ENCODE peak calls at places on chromosomes 12 and 14, in five cellular contexts. J is cardiac muscle cell, L is hepatocyte, G is cardiac fibroblast, P is Peyer's patch. F is an unnamed sample.

GRCh38 chr14:92173668-92174067 is 51.9 kb downstream of the CPSF2 start:
- DNase-seq in J (no peak), L (no peak), G (no peak), P (no peak), F (no peak)

GRCh38 chr12:4813741-4814140 is 93.5 kb downstream of the GALNT8 start:
- DNase-seq in J (no peak), L (no peak), G (no peak), P (no peak), F (no peak)

GRCh38 chr14:98144964-98145363 is 1127.0 kb downstream of the BCL11B start:
- DNase-seq in J (no peak), L (peak; percentile 28), G (no peak), P (no peak), F (no peak)

GRCh38 chr14:74620497-74620921 is 8.5 kb upstream of the LTBP2 start:
- DNase-seq in J (peak; percentile 79), L (no peak), G (peak; percentile 67), P (no peak), F (peak; percentile 97)

GRCh38 chr14:28681681-28682080 is 84.9 kb upstream of the FOXG1 start:
- DNase-seq in J (no peak), L (no peak), G (no peak), P (no peak), F (no peak)

GRCh38 chr14:70188608-70189540 is at the start of gene SLC8A3:
- DNase-seq in J (peak; percentile 37), L (peak; percentile 55), G (peak; percentile 32), P (peak; percentile 52), F (peak; percentile 35)

GRCh38 chr14:23068792-23069412 is 11.6 kb upstream of the CDH24 start:
- DNase-seq in J (peak; percentile 95), L (peak; percentile 94), G (peak; percentile 95), P (peak; percentile 73), F (peak; percentile 97)

GRCh38 chr14:90495357-90496276 is 98.8 kb downstream of the CALM1 start:
- DNase-seq in J (peak; percentile 82), L (peak; percentile 90), G (peak; percentile 74), P (no peak), F (peak; percentile 52)

GRCh38 chr12:13044859-13045384 is 741 bp downstream of the FAM234B start:
- DNase-seq in J (peak; percentile 29), L (no peak), G (peak; percentile 32), P (no peak), F (peak; percentile 47)

GRCh38 chr12:105920161-105920684 is 218.5 kb downstream of the NUAK1 start:
- DNase-seq in J (peak; percentile 56), L (peak; percentile 13), G (peak; percentile 70), P (no peak), F (peak; percentile 61)

GRCh38 chr14:83260751-83261150 is 1727.1 kb upstream of the SEL1L start:
- DNase-seq in J (no peak), L (no peak), G (no peak), P (no peak), F (no peak)

GRCh38 chr14:52919971-52920370 is 30.9 kb downstream of the FERMT2 start:
- DNase-seq in J (peak; percentile 57), L (no peak), G (peak; percentile 36), P (no peak), F (peak; percentile 51)

GRCh38 chr12:111068281-111068680 is 147.9 kb upstream of the MYL2 start:
- DNase-seq in J (no peak), L (no peak), G (no peak), P (no peak), F (no peak)

GRCh38 chr12:46354799-46355194 is 17.8 kb downstream of the SLC38A2 start:
- DNase-seq in J (no peak), L (no peak), G (no peak), P (no peak), F (no peak)

GRCh38 chr14:104364830-104365229 is 214.7 kb upstream of the C14orf180 start:
- DNase-seq in J (no peak), L (no peak), G (no peak), P (no peak), F (no peak)

GRCh38 chr14:68143341-68143807 is 323.8 kb downstream of the RAD51B start:
- DNase-seq in J (peak; percentile 96), L (peak; percentile 27), G (peak; percentile 98), P (peak; percentile 62), F (peak; percentile 48)

GRCh38 chr14:101972126-101972785 is 7.9 kb downstream of the DYNC1H1 start:
- DNase-seq in J (peak; percentile 99), L (peak; percentile 93), G (peak; percentile 98), P (peak; percentile 69), F (peak; percentile 99)

GRCh38 chr12:13255792-13256704 is 59.5 kb downstream of the EMP1 start:
- DNase-seq in J (peak; percentile 98), L (peak; percentile 95), G (peak; percentile 97), P (peak; percentile 96), F (peak; percentile 96)

GRCh38 chr14:50816419-50817047 is 14.4 kb downstream of the NIN start:
- DNase-seq in J (peak; percentile 61), L (no peak), G (peak; percentile 50), P (no peak), F (peak; percentile 73)

GRCh38 chr12:125773033-125773432 is 707.8 kb downstream of the AACS start:
- DNase-seq in J (no peak), L (peak; percentile 14), G (no peak), P (no peak), F (no peak)

GRCh38 chr12:62601765-62602444 is 135.3 kb downstream of the MON2 start:
- DNase-seq in J (no peak), L (no peak), G (no peak), P (no peak), F (no peak)

GRCh38 chr12:32106153-32106516 is 512 bp upstream of the BICD1 start:
- DNase-seq in J (no peak), L (no peak), G (no peak), P (no peak), F (no peak)

GRCh38 chr14:60092516-60092915 is 793 bp downstream of the PCNX4 start:
- DNase-seq in J (peak; percentile 49), L (peak; percentile 38), G (peak; percentile 55), P (no peak), F (no peak)

GRCh38 chr14:31766315-31766892 is 205.2 kb downstream of the NUBPL start:
- DNase-seq in J (no peak), L (no peak), G (no peak), P (no peak), F (no peak)

GRCh38 chr14:92105845-92106094 is 612 bp downstream of the ATXN3 start:
- DNase-seq in J (no peak), L (peak; percentile 43), G (peak; percentile 76), P (peak; percentile 59), F (no peak)

GRCh38 chr12:75721231-75721641 is 209.8 kb upstream of the KRR1 start:
- DNase-seq in J (peak; percentile 41), L (no peak), G (peak; percentile 52), P (no peak), F (peak; percentile 27)

GRCh38 chr12:71710276-71711125 is 24.6 kb downstream of the TMEM19 start:
- DNase-seq in J (peak; percentile 64), L (peak; percentile 64), G (peak; percentile 60), P (no peak), F (peak; percentile 52)

GRCh38 chr12:62692884-62693283 is 226.3 kb downstream of the MON2 start:
- DNase-seq in J (peak; percentile 86), L (no peak), G (peak; percentile 82), P (no peak), F (no peak)

GRCh38 chr14:33647385-33647786 is 303.5 kb downstream of the EGLN3 start:
- DNase-seq in J (peak; percentile 94), L (no peak), G (peak; percentile 91), P (no peak), F (peak; percentile 85)

GRCh38 chr12:130104596-130105253 is 57.5 kb upstream of the FZD10 start:
- DNase-seq in J (no peak), L (no peak), G (no peak), P (no peak), F (no peak)

GRCh38 chr14:100374891-100375272 is 51.7 kb downstream of the SLC25A47 start:
- DNase-seq in J (no peak), L (no peak), G (peak; percentile 21), P (no peak), F (no peak)

GRCh38 chr14:57057803-57058202 is 210.9 kb downstream of the EXOC5 start:
- DNase-seq in J (no peak), L (peak; percentile 10), G (no peak), P (no peak), F (no peak)

GRCh38 chr14:75242546-75243273 is 35.9 kb upstream of the FOS start:
- DNase-seq in J (peak; percentile 93), L (peak; percentile 75), G (peak; percentile 94), P (no peak), F (no peak)

GRCh38 chr12:95739561-95740313 is 50.8 kb downstream of the NTN4 start:
- DNase-seq in J (no peak), L (no peak), G (no peak), P (no peak), F (no peak)

GRCh38 chr12:104790296-104791125 is 167.6 kb downstream of the SLC41A2 start:
- DNase-seq in J (peak; percentile 23), L (peak; percentile 64), G (no peak), P (peak; percentile 58), F (peak; percentile 24)

GRCh38 chr14:95310635-95311380 is 8.9 kb downstream of the CLMN start:
- DNase-seq in J (no peak), L (no peak), G (no peak), P (no peak), F (no peak)

GRCh38 chr12:51334774-51335173 is 10.8 kb upstream of the BIN2 start:
- DNase-seq in J (peak; percentile 24), L (no peak), G (no peak), P (no peak), F (no peak)

F was measured in endothelial cell of umbilical vein.